ENCODE peak calls at places on chromosomes 7 and 10, in four cellular contexts. H is HCT116, T is H1, B is K562. P is an unnamed sample.

GRCh38 chr10:18204050-18204449 is 63.8 kb downstream of the CACNB2 start:
- DNase-seq in H (no peak), T (no peak), B (no peak), P (no peak)

GRCh38 chr10:46528675-46529615 is 27.5 kb downstream of the GPRIN2 start:
- DNase-seq in H (no peak), T (no peak), B (no peak), P (no peak)

GRCh38 chr10:4074559-4075407 is 289.8 kb upstream of the KLF6 start:
- DNase-seq in H (no peak), T (no peak), B (no peak), P (no peak)

GRCh38 chr7:30246392-30246791 is 38.0 kb upstream of the ZNRF2 start:
- DNase-seq in H (no peak), T (no peak), B (no peak), P (no peak)

GRCh38 chr10:24350111-24350921 is 141.4 kb downstream of the KIAA1217 start:
- DNase-seq in H (no peak), T (no peak), B (no peak), P (no peak)

GRCh38 chr10:11673346-11674330 is 62.2 kb upstream of the USP6NL start:
- DNase-seq in H (no peak), T (no peak), B (no peak), P (no peak)

GRCh38 chr10:95324436-95325268 is 33.8 kb upstream of the PDLIM1 start:
- DNase-seq in H (no peak), T (no peak), B (peak), P (no peak)

GRCh38 chr7:11332186-11332864 is 358.7 kb downstream of the PHF14 start:
- DNase-seq in H (no peak), T (no peak), B (no peak), P (no peak)

GRCh38 chr10:427746-428519 is 261.5 kb downstream of the DIP2C start:
- DNase-seq in H (no peak), T (no peak), B (no peak), P (no peak)

GRCh38 chr7:17680026-17680425 is 260.3 kb downstream of the SNX13 start:
- DNase-seq in H (no peak), T (no peak), B (no peak), P (no peak)

GRCh38 chr7:133839129-133839528 is 288.0 kb upstream of the LRGUK start:
- DNase-seq in H (no peak), T (no peak), B (no peak), P (no peak)

GRCh38 chr10:95646160-95646559 is 10.4 kb downstream of the ALDH18A1 start:
- DNase-seq in H (no peak), T (no peak), B (peak), P (peak)

GRCh38 chr10:58436071-58436470 is 50.9 kb downstream of the TFAM start:
- DNase-seq in H (peak), T (no peak), B (no peak), P (no peak)

GRCh38 chr7:92714767-92715166 is 121.6 kb downstream of the CDK6 start:
- DNase-seq in H (no peak), T (no peak), B (no peak), P (no peak)

GRCh38 chr7:22821702-22822485 is 755 bp downstream of the TOMM7 start:
- DNase-seq in H (no peak), T (no peak), B (no peak), P (no peak)

GRCh38 chr10:46543379-46544014 is 13.0 kb downstream of the GPRIN2 start:
- DNase-seq in H (no peak), T (no peak), B (no peak), P (no peak)

GRCh38 chr10:12130237-12130872 is 878 bp downstream of the SEC61A2 start:
- DNase-seq in H (peak), T (no peak), B (peak), P (peak)

GRCh38 chr10:90847436-90847835 is 10.4 kb downstream of the HTR7 start:
- DNase-seq in H (peak), T (no peak), B (no peak), P (no peak)

GRCh38 chr7:69598487-69599148 is 343 bp downstream of the AUTS2 start:
- DNase-seq in H (no peak), T (no peak), B (no peak), P (no peak)

GRCh38 chr7:107890493-107890961 is 456 bp upstream of the DLD start:
- DNase-seq in H (no peak), T (no peak), B (peak), P (no peak)

GRCh38 chr7:24869572-24869971 is 110.4 kb downstream of the OSBPL3 start:
- DNase-seq in H (no peak), T (no peak), B (no peak), P (no peak)

GRCh38 chr7:4613855-4614548 is 68.1 kb upstream of the FOXK1 start:
- DNase-seq in H (no peak), T (no peak), B (no peak), P (no peak)

GRCh38 chr10:58936364-58936763 is 240.1 kb upstream of the PHYHIPL start:
- DNase-seq in H (no peak), T (no peak), B (no peak), P (no peak)

GRCh38 chr10:33494000-33494399 is 159.5 kb upstream of the NRP1 start:
- DNase-seq in H (no peak), T (no peak), B (no peak), P (no peak)

GRCh38 chr7:157839226-157839625 is 502.4 kb downstream of the DNAJB6 start:
- DNase-seq in H (no peak), T (no peak), B (no peak), P (no peak)

DNA sequence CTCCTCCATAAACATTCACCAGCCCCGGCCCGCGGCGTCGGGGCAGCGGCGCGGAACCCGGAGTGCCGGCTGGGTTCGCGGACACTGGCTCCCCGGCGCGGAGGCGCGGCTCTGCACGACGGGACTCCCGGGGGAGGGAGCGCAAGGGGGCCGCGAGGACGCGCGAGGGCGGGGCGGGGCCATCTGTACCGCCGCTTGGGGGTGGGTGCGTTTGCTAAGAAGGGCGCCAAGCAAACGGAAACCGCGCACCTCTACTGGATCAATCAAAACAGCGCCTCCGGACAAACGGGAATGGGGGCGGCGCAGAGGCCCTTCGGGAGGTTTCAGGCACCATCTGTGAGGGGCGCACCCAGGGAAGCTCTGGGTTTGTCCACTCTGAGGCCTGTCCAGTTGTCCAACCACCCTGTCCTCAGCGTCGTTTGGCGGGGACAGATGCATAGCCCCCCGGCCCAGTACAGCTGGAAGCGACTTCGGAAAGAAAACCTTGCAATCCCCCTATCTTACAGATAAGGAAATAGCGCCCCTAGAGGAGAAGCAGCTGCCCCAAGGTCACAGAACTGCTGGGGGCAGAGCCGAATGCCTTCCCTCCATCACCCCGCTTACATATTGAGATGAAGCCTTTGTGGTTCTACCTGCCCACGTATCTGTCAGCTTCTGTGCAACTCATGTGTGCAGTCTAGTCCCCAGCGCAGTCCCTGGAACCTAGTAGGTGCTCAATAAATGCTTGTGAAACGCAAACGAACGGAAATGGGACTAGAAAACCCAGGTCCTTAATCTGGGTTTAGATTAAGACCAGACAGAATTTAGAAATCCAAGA is 10.7 kb upstream of the SLIT1 start:
- DNase-seq in H (peak), T (peak), B (peak), P (peak)
- TF ChIP-seq FOSL1 in H (no peak), T (no peak), B (no peak), P (no peak)

DNA sequence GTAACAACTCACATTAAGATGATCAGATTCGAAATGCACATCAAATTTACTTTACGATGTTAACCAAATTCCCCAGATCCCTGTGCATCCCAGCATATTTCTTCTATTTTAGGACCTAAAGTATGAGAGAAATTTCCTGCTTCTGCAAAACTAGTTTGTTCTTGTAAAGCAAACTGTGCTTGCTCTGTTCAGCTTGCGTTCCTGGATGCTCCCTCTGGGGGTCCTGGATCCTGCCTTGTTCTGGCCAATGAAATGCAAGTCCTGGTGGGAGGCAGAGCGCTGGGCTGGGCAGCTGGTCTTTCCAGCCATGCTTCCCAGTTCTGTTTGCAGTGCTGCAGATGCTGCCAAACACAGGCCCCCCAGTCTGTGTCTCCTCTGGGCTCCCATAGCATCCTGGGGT is 39.6 kb downstream of the PLAU start:
- DNase-seq in H (no peak), T (no peak), B (no peak), P (no peak)
- TF ChIP-seq FOSL1 in H (no peak), T (no peak), B (no peak), P (no peak)

GRCh38 chr10:131098416-131098952 is 213.0 kb downstream of the TCERG1L start:
- DNase-seq in H (no peak), T (no peak), B (no peak), P (no peak)

GRCh38 chr10:131096031-131096430 is 215.5 kb downstream of the TCERG1L start:
- DNase-seq in H (no peak), T (no peak), B (no peak), P (no peak)

GRCh38 chr10:131101011-131101410 is 210.5 kb downstream of the TCERG1L start:
- DNase-seq in H (no peak), T (no peak), B (no peak), P (no peak)

GRCh38 chr10:131102147-131102546 is 209.4 kb downstream of the TCERG1L start:
- DNase-seq in H (no peak), T (no peak), B (no peak), P (no peak)

DNA sequence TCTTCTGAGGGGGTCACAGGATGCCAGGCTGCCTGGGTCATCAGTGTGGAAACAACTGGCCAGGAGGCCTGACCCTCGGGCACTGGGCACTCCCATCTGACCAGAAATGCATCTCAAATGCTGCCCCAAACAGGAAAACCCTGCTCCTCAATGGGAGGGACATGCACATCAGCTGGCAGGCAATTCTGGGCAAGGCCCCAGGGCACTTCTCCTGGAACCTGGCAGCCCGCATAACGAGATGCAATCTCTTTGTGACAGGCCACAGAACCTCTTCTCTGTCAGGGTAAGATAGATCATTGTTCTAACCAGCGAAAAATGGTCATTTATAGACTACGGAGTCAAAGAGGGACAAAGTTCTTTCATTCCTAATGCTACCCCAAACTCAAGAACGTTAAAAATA is 212.5 kb downstream of the TCERG1L start:
- DNase-seq in H (no peak), T (no peak), B (no peak), P (no peak)
- TF ChIP-seq FOSL1 in H (no peak), T (no peak), B (no peak), P (no peak)

GRCh38 chr7:156423876-156424275 is 216.7 kb upstream of the RNF32 start:
- DNase-seq in H (no peak), T (no peak), B (no peak), P (no peak)
- TF ChIP-seq FOSL1 in H (no peak), T (no peak), B (no peak), P (no peak)

GRCh38 chr10:29588640-29589421 is 45.9 kb downstream of the SVIL start:
- DNase-seq in H (no peak), T (no peak), B (no peak), P (no peak)
- TF ChIP-seq FOSL1 in H (no peak), T (no peak), B (no peak), P (no peak)

GRCh38 chr7:70756789-70757188 is 375.2 kb upstream of the GALNT17 start:
- DNase-seq in H (no peak), T (no peak), B (no peak), P (no peak)

GRCh38 chr7:70749831-70750230 is 382.1 kb upstream of the GALNT17 start:
- DNase-seq in H (no peak), T (no peak), B (no peak), P (no peak)

GRCh38 chr7:70751895-70752294 is 380.0 kb upstream of the GALNT17 start:
- DNase-seq in H (no peak), T (no peak), B (no peak), P (no peak)

DNA sequence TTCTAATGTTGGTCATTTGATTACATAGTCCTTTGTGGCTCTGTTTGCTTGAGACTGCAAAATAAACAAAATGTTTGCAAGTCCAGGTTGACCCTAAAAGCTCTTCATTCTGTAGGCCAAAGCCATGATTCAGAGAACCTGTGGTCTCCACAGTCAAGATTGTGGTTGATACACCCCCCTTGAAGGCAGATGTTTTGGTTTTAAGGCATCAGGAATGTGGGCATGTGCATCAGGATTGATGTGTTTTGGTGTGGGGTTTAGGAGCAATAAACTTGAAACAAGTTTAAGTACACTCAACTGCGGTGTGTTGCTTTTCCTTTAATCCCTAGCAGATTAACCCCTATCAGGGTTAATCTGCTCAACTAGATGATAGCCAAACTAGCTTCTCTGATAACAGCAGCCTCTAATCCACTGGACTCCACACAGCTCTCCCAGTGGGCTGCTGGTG is 379.1 kb upstream of the GALNT17 start:
- DNase-seq in H (no peak), T (no peak), B (no peak), P (peak)
- TF ChIP-seq FOSL1 in H (no peak), T (no peak), B (no peak), P (no peak)

GRCh38 chr10:71365366-71365765 is 31.4 kb upstream of the CDH23 start:
- DNase-seq in H (no peak), T (no peak), B (no peak), P (no peak)

GRCh38 chr10:71369602-71370001 is 27.1 kb upstream of the CDH23 start:
- DNase-seq in H (no peak), T (no peak), B (no peak), P (no peak)

GRCh38 chr10:71366710-71367109 is 30.0 kb upstream of the CDH23 start:
- DNase-seq in H (no peak), T (no peak), B (no peak), P (no peak)

GRCh38 chr10:71368639-71369038 is 28.1 kb upstream of the CDH23 start:
- DNase-seq in H (no peak), T (no peak), B (no peak), P (peak)

DNA sequence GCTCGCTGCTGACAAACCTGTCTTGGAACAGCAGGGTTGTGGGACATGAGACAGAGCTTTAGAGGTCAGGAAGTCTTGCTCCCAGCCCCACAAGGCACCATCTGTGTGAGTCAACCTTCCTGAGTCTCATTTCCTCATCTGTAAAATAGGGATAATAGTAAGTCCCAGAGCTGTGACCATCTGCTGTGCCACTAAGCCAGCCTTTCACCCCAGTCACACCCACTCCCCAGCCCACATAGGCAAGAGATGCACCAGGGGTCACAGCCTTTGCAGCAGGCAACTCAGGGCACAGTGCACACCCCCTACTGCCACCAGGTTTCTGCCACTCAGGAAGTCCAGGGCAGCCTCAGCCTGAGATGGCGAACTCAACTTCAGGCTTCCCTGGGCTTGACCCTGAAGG is 29.4 kb upstream of the CDH23 start:
- DNase-seq in H (no peak), T (no peak), B (no peak), P (no peak)
- TF ChIP-seq FOSL1 in H (no peak), T (no peak), B (no peak), P (no peak)

P was measured in HepG2.